ENCODE peak calls at places on chromosome 5, in seven cellular contexts. W is stomach, S is left lung, E is upper lobe of right lung, Y is sigmoid colon, O is HCT116, N is right lobe of liver. Q is an unnamed sample.

GRCh38 chr5:75756991-75757390 is 39.8 kb upstream of the POC5 start:
- DNase-seq in W (no peak), S (no peak), E (no peak), Y (no peak), O (no peak), N (no peak), Q (no peak)

GRCh38 chr5:157845894-157846598 is 12.9 kb downstream of the CLINT1 start:
- DNase-seq in W (no peak), S (no peak), E (no peak), Y (no peak), O (no peak), N (no peak), Q (no peak)

GRCh38 chr5:160537940-160538339 is 116.3 kb downstream of the PTTG1 start:
- DNase-seq in W (no peak), S (no peak), E (no peak), Y (no peak), O (no peak), N (no peak), Q (no peak)

GRCh38 chr5:135194573-135195266 is 160.7 kb upstream of the PITX1 start:
- DNase-seq in W (peak; percentile 15), S (no peak), E (no peak), Y (peak; percentile 62), O (no peak), N (no peak), Q (no peak)

GRCh38 chr5:173324115-173325001 is 3.9 kb downstream of the STC2 start:
- DNase-seq in W (peak; percentile 76), S (no peak), E (peak; percentile 80), Y (peak; percentile 94), O (no peak), N (no peak), Q (peak; percentile 68)

GRCh38 chr5:132776077-132776931 is 735 bp downstream of the SEPTIN8 start:
- DNase-seq in W (no peak), S (no peak), E (no peak), Y (peak; percentile 71), O (no peak), N (no peak), Q (no peak)

GRCh38 chr5:25515525-25515924 is 870.7 kb upstream of the CDH10 start:
- DNase-seq in W (no peak), S (no peak), E (no peak), Y (no peak), O (no peak), N (no peak), Q (no peak)

GRCh38 chr5:33257807-33258491 is 182.8 kb upstream of the TARS1 start:
- DNase-seq in W (no peak), S (no peak), E (no peak), Y (no peak), O (peak; percentile 3), N (no peak), Q (no peak)

GRCh38 chr5:67149933-67150523 is 46.6 kb downstream of the CD180 start:
- DNase-seq in W (no peak), S (no peak), E (no peak), Y (no peak), O (no peak), N (no peak), Q (no peak)

GRCh38 chr5:146560205-146560812 is 44.3 kb upstream of the GPR151 start:
- DNase-seq in W (no peak), S (no peak), E (no peak), Y (no peak), O (no peak), N (no peak), Q (no peak)

GRCh38 chr5:90307386-90308181 is 102.0 kb downstream of the CETN3 start:
- DNase-seq in W (no peak), S (no peak), E (no peak), Y (no peak), O (no peak), N (no peak), Q (no peak)

GRCh38 chr5:119031905-119032304 is 39.0 kb upstream of the DMXL1 start:
- DNase-seq in W (no peak), S (no peak), E (no peak), Y (no peak), O (peak; percentile 34), N (no peak), Q (no peak)

GRCh38 chr5:119033135-119033534 is 37.8 kb upstream of the DMXL1 start:
- DNase-seq in W (no peak), S (no peak), E (no peak), Y (no peak), O (no peak), N (no peak), Q (no peak)

GRCh38 chr5:119032653-119033052 is 38.2 kb upstream of the DMXL1 start:
- DNase-seq in W (no peak), S (no peak), E (no peak), Y (no peak), O (no peak), N (no peak), Q (no peak)

GRCh38 chr5:119028575-119028974 is 40.2 kb upstream of the DTWD2 start:
- DNase-seq in W (no peak), S (no peak), E (no peak), Y (no peak), O (no peak), N (no peak), Q (no peak)

DNA sequence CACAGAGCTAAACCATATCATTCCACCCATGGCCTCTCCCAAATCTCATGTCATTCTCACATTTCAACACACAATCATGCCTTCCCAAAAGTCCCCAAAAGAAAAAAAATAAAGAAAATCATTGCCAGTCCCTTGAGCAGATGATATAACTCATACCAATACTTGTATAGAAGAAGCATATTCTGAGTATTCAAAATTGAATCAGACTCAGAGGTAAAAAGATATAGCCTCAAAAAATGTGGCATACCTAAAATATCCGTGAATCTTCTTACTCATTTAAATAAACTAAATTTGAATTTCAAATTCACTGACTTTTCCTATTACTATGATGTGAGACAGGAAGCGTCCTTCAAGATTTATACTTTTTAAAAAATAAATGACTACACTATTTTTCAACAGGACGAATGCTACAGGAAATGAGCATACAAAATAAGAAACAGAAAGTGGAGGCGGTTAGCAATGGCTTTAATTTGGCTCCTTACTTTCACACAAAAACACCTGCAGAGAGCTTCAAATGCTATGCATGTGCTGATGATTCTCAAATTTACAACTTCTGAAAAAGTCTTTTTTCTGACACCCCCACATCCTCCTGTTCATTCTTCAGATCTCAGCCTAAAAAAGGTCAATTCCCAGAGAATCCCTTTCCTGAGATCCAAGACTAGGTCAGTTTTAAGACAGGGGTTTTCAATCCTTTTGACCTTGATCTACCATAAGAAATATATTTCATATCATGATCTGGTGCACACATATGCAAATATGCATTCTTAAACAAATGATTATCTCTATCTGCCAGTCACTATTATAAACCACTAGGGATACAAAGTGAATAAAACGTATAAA is 39.6 kb upstream of the DMXL1 start:
- DNase-seq in W (no peak), S (no peak), E (no peak), Y (no peak), O (no peak), N (no peak), Q (no peak)
- H3K4me3 ChIP-seq in W (no peak overlapping the region), S (no peak overlapping the region), E (no peak overlapping the region), Y (no peak overlapping the region), O (no peak overlapping the region), N (no peak overlapping the region), Q (no peak overlapping the region)

GRCh38 chr5:16179511-16179935 is at the start of gene MARCHF11:
- DNase-seq in W (no peak), S (no peak), E (no peak), Y (no peak), O (no peak), N (no peak), Q (no peak)

GRCh38 chr5:16179936-16180788 is 571 bp upstream of the MARCHF11 start:
- DNase-seq in W (no peak), S (peak; percentile 71), E (peak; percentile 56), Y (no peak), O (no peak), N (no peak), Q (no peak)

GRCh38 chr5:16180789-16181082 is 1.1 kb upstream of the MARCHF11 start:
- DNase-seq in W (no peak), S (no peak), E (no peak), Y (no peak), O (no peak), N (no peak), Q (no peak)

DNA sequence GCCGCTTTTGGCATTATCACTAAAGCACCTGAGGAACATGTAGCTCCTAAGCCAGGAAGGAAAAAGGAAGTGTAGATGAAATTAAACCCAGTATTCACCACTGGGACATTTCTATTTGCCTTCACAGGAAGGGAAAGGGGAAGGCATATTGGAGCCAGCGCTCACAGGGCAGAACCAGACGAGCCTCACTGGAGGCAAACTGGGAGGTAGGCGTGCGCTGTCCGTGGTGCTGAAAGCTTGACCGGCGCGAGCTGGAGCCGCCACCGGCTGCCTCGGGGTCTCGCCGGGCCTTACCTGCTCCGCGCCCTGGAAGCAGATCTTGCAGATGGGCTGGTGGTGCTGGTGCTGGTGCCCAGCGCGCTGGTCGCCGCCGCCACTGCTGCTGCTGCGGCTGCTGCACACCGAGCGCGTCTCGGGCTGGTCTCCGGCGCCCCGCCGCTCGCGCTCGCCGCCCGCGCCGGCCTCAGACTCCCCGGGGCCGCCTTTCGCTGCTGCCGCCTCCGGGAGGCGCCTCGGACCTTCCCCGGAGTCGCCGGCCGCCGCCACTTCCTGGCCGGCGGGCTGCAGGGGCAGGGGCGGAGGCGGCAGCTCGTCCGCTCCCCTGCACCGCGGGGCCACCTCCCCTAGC is 732 bp downstream of the MARCHF11 start:
- DNase-seq in W (peak; percentile 45), S (peak; percentile 79), E (peak; percentile 85), Y (no peak), O (no peak), N (peak; percentile 70), Q (peak; percentile 71)
- TF ChIP-seq CTCF in W (no peak), S (no peak), E (no peak), Y (no peak), O (no peak), N (no peak), Q (no peak)

DNA sequence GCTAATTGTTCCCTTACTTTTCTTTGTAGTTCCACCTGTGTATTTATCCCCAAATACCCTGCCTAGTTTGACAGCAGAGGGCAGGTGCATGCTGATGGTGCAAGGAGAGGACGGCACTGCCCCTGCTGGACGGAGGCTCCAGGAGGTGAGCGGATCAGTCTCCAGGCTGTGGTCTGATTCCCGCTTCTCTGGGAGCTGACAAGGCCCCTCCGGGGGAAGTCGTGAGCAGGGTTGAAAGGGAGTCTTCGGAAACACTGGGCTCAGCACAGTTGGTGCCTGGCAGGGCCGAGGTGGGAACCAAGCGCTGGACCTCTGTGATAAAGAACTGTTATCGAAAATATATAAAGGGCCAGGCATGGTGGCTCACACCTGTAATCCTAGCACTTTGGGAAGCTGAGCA is 52.9 kb downstream of the RASGEF1C start:
- DNase-seq in W (peak; percentile 18), S (no peak), E (peak; percentile 43), Y (peak; percentile 42), O (no peak), N (peak; percentile 22), Q (no peak)
- H3K4me3 ChIP-seq in W (no peak overlapping the region), S (no peak overlapping the region), E (no peak overlapping the region), Y (no peak overlapping the region), O (no peak overlapping the region), N (no peak overlapping the region), Q (no peak overlapping the region)

DNA sequence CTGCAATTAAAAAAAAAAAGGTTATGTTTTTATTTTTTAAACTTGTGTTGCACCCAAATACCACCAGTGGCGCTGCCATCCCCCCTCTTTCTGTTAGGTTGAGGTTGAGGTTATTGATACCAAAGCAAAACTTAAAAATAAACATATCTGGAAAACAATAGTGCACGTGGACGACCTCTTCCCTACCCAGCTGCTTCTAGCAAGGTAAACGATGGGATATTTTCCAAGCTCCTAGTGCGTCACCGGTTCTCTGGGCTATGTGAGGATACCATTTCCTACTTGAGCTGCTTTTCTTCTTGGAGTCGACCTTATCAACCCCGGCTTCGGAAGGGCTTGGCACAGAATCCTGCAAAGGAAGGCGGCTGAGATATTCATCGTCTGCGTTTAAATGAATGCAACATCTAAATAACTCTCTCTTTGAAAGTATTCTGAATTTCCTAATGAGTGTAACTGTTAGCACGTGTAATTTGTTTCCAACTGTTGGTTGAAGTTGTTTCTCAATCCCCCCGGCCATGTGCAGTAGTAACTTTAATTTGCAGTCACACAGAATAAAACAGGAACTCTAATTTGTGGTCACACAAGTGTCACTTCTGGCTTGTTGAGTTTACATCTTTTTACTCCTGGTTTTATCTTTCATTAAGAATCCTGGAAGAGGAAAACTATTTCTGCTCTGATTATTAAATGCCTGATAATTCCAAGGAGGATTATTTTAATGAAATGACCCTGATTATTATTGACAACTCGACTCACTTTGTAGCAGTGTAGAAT is 993 bp downstream of the SCAMP1 start:
- DNase-seq in W (peak; percentile 79), S (no peak), E (no peak), Y (peak; percentile 72), O (no peak), N (no peak), Q (no peak)
- TF ChIP-seq CTCF in W (no peak), S (no peak), E (peak; percentile 35), Y (peak; percentile 19), O (no peak), N (peak; percentile 13), Q (no peak)